ENCODE peak calls at places on chromosomes 2 and 18, in six cellular contexts. S is RWPE1, B is tibial nerve, X is fibroblast of lung, K is neural crest cell, W is Peyer's patch. V is an unnamed sample.

GRCh38 chr2:166494140-166494544 is at the start of gene SCN7A:
- DNase-seq in S (no peak), B (peak; percentile 64), X (peak; percentile 71), K (peak; percentile 57), W (peak; percentile 43), V (peak; percentile 28)

GRCh38 chr2:36433311-36434217 is 78.0 kb downstream of the CRIM1 start:
- DNase-seq in S (peak; percentile 80), B (peak; percentile 40), X (peak; percentile 73), K (no peak), W (no peak), V (peak; percentile 10)

GRCh38 chr2:233413529-233414272 is 59.4 kb downstream of the DGKD start:
- DNase-seq in S (peak; percentile 89), B (no peak), X (peak; percentile 75), K (no peak), W (peak; percentile 46), V (peak; percentile 51)

GRCh38 chr2:104701471-104701911 is 152.4 kb upstream of the POU3F3 start:
- DNase-seq in S (no peak), B (no peak), X (no peak), K (no peak), W (no peak), V (no peak)

GRCh38 chr2:45765007-45765767 is 113.7 kb downstream of the PRKCE start:
- DNase-seq in S (no peak), B (no peak), X (no peak), K (no peak), W (no peak), V (no peak)

GRCh38 chr2:238684362-238685326 is 163.2 kb upstream of the TWIST2 start:
- DNase-seq in S (peak; percentile 98), B (peak; percentile 75), X (peak; percentile 99), K (no peak), W (no peak), V (peak; percentile 53)

GRCh38 chr2:72920317-72921087 is 3.2 kb downstream of the EMX1 start:
- DNase-seq in S (no peak), B (no peak), X (peak; percentile 32), K (peak; percentile 23), W (peak; percentile 44), V (peak; percentile 11)

GRCh38 chr18:43533371-43533770 is 256.1 kb upstream of the SYT4 start:
- DNase-seq in S (no peak), B (no peak), X (no peak), K (no peak), W (no peak), V (no peak)

GRCh38 chr2:238256111-238256510 is 16.3 kb upstream of the HES6 start:
- DNase-seq in S (no peak), B (no peak), X (no peak), K (no peak), W (no peak), V (no peak)

GRCh38 chr18:67092141-67092540 is 424.4 kb downstream of the DSEL start:
- DNase-seq in S (no peak), B (no peak), X (no peak), K (no peak), W (no peak), V (no peak)

GRCh38 chr2:6495466-6495865 is 370.2 kb downstream of the CMPK2 start:
- DNase-seq in S (no peak), B (no peak), X (no peak), K (no peak), W (no peak), V (no peak)

GRCh38 chr18:35729971-35730668 is 148.6 kb downstream of the GALNT1 start:
- DNase-seq in S (no peak), B (no peak), X (no peak), K (no peak), W (no peak), V (no peak)

GRCh38 chr2:230473378-230473777 is 57.4 kb downstream of the SP100 start:
- DNase-seq in S (no peak), B (no peak), X (no peak), K (no peak), W (peak; percentile 53), V (no peak)

GRCh38 chr18:21179590-21180220 is 62.3 kb upstream of the GREB1L start:
- DNase-seq in S (peak; percentile 55), B (peak; percentile 84), X (peak; percentile 51), K (peak; percentile 70), W (peak; percentile 70), V (peak; percentile 65)

GRCh38 chr2:165238295-165238694 is 919 bp upstream of the SCN2A start:
- DNase-seq in S (no peak), B (no peak), X (peak; percentile 23), K (peak; percentile 18), W (no peak), V (no peak)

GRCh38 chr2:146444085-146444484 is 1400.7 kb upstream of the ACVR2A start:
- DNase-seq in S (no peak), B (no peak), X (no peak), K (no peak), W (no peak), V (no peak)

GRCh38 chr18:57441395-57441794 is 6.2 kb downstream of the ONECUT2 start:
- DNase-seq in S (no peak), B (no peak), X (peak; percentile 30), K (no peak), W (no peak), V (no peak)

GRCh38 chr2:73503992-73504570 is 118.4 kb downstream of the ALMS1 start:
- DNase-seq in S (no peak), B (no peak), X (peak; percentile 10), K (no peak), W (no peak), V (no peak)

GRCh38 chr2:239142806-239143205 is 258.0 kb downstream of the HDAC4 start:
- DNase-seq in S (no peak), B (no peak), X (peak; percentile 2), K (no peak), W (no peak), V (no peak)

GRCh38 chr2:65722028-65722427 is 289.6 kb upstream of the SPRED2 start:
- DNase-seq in S (peak; percentile 15), B (no peak), X (peak; percentile 32), K (peak; percentile 42), W (no peak), V (peak; percentile 42)

GRCh38 chr18:37334494-37335125 is 231.0 kb downstream of the CELF4 start:
- DNase-seq in S (no peak), B (no peak), X (peak; percentile 78), K (no peak), W (no peak), V (no peak)

GRCh38 chr18:58117685-58118403 is 73.8 kb downstream of the NEDD4L start:
- DNase-seq in S (peak; percentile 47), B (peak; percentile 14), X (peak; percentile 97), K (no peak), W (peak; percentile 82), V (peak; percentile 94)

GRCh38 chr2:66553370-66553769 is 118.4 kb downstream of the MEIS1 start:
- DNase-seq in S (no peak), B (peak; percentile 39), X (no peak), K (no peak), W (no peak), V (peak; percentile 70)

GRCh38 chr2:142180820-142181533 is 50.2 kb upstream of the LRP1B start:
- DNase-seq in S (no peak), B (no peak), X (peak; percentile 25), K (peak; percentile 21), W (no peak), V (peak; percentile 21)

GRCh38 chr18:39453356-39453755 is 1887.8 kb upstream of the CELF4 start:
- DNase-seq in S (no peak), B (no peak), X (peak; percentile 11), K (no peak), W (no peak), V (no peak)

GRCh38 chr2:56168163-56168562 is 15.6 kb upstream of the CCDC85A start:
- DNase-seq in S (no peak), B (no peak), X (peak; percentile 76), K (no peak), W (no peak), V (no peak)

GRCh38 chr2:215036314-215036713 is 102.1 kb downstream of the ABCA12 start:
- DNase-seq in S (no peak), B (no peak), X (no peak), K (no peak), W (no peak), V (no peak)

GRCh38 chr2:240214790-240215675 is 74.6 kb upstream of the OTOS start:
- DNase-seq in S (no peak), B (no peak), X (no peak), K (no peak), W (peak; percentile 37), V (no peak)

GRCh38 chr2:6986894-6987487 is 69.8 kb downstream of the RNF144A start:
- DNase-seq in S (no peak), B (no peak), X (peak; percentile 43), K (peak; percentile 13), W (no peak), V (no peak)

GRCh38 chr2:43248621-43249020 is 22.2 kb upstream of the ZFP36L2 start:
- DNase-seq in S (no peak), B (no peak), X (no peak), K (no peak), W (no peak), V (no peak)

GRCh38 chr2:160321025-160321424 is 121.0 kb upstream of the ITGB6 start:
- DNase-seq in S (no peak), B (no peak), X (no peak), K (no peak), W (no peak), V (no peak)

GRCh38 chr2:156309922-156310321 is 22.6 kb downstream of the NR4A2 start:
- DNase-seq in S (no peak), B (no peak), X (no peak), K (no peak), W (no peak), V (no peak)